ENCODE peak calls at places on chromosomes 1 and 21, in four cellular contexts. B is tibial nerve, H is right lobe of liver, M is transverse colon. D is an unnamed sample.
A peak's percentile ranks its signal among the peaks of the same experiment; 100 is the strongest.

GRCh38 chr1:36322786-36323635 is 434 bp downstream of the EVA1B start:
- DNase-seq in B (peak; percentile 24), H (peak; percentile 57), M (peak; percentile 56), D (peak; percentile 67)

GRCh38 chr1:225745231-225745630 is 32.4 kb upstream of the SRP9 start:
- DNase-seq in B (no peak), H (no peak), M (no peak), D (no peak)

GRCh38 chr1:92298573-92299476 is at the start of the genes GLMN and RPAP2:
- DNase-seq in B (peak; percentile 56), H (peak; percentile 86), M (peak; percentile 84), D (peak; percentile 70)

GRCh38 chr1:10679521-10680220 is 116.8 kb downstream of the CASZ1 start:
- DNase-seq in B (no peak), H (no peak), M (peak; percentile 45), D (peak; percentile 64)

GRCh38 chr1:184553845-184554244 is 167.0 kb downstream of the C1orf21 start:
- DNase-seq in B (no peak), H (no peak), M (no peak), D (no peak)

GRCh38 chr1:58922302-58923089 is 138.6 kb upstream of the JUN start:
- DNase-seq in B (peak; percentile 38), H (peak; percentile 60), M (peak; percentile 90), D (peak; percentile 70)

GRCh38 chr1:32715901-32716311 is 13.3 kb upstream of the SYNC start:
- DNase-seq in B (no peak), H (no peak), M (no peak), D (no peak)

GRCh38 chr1:169576934-169577331 is 9.3 kb downstream of the F5 start:
- DNase-seq in B (no peak), H (no peak), M (no peak), D (no peak)

GRCh38 chr21:16633851-16634521 is 878.9 kb upstream of the CXADR start:
- DNase-seq in B (no peak), H (no peak), M (no peak), D (peak; percentile 53)

GRCh38 chr1:98458514-98459259 is 202.8 kb upstream of the SNX7 start:
- DNase-seq in B (no peak), H (no peak), M (no peak), D (no peak)

GRCh38 chr1:34827341-34827941 is 32.1 kb downstream of the SMIM12 start:
- DNase-seq in B (no peak), H (no peak), M (no peak), D (no peak)

GRCh38 chr1:160116277-160117147 is 953 bp downstream of the ATP1A2 start:
- DNase-seq in B (no peak), H (no peak), M (no peak), D (no peak)

GRCh38 chr1:151837841-151838490 is 1.7 kb downstream of the C2CD4D start:
- DNase-seq in B (no peak), H (no peak), M (no peak), D (no peak)

GRCh38 chr1:151839457-151840409 is at the start of gene C2CD4D:
- DNase-seq in B (peak; percentile 38), H (no peak), M (peak; percentile 87), D (no peak)

GRCh38 chr1:151838491-151839412 is 868 bp downstream of the C2CD4D start:
- DNase-seq in B (no peak), H (no peak), M (no peak), D (no peak)

GRCh38 chr1:151835596-151835995 is 4.0 kb upstream of the RORC start:
- DNase-seq in B (no peak), H (no peak), M (no peak), D (no peak)

GRCh38 chr1:151837197-151837596 is 2.4 kb downstream of the C2CD4D start:
- DNase-seq in B (no peak), H (no peak), M (no peak), D (no peak)
- H3K4me1 ChIP-seq in B (no peaks in the 10 kb centered on the region), H (peaks cover 6% of the 10 kb centered on the region), M (peaks cover 43% of the 10 kb centered on the region), D (no peaks in the 10 kb centered on the region)

GRCh38 chr1:228318823-228319241 is 87.8 kb downstream of the TRIM11 start:
- DNase-seq in B (no peak), H (peak; percentile 36), M (no peak), D (no peak)

GRCh38 chr1:228319352-228320088 is 87.1 kb downstream of the TRIM11 start:
- DNase-seq in B (no peak), H (no peak), M (no peak), D (no peak)

GRCh38 chr1:228321478-228321877 is 85.2 kb downstream of the TRIM11 start:
- DNase-seq in B (no peak), H (no peak), M (no peak), D (no peak)

GRCh38 chr1:228321895-228322294 is 84.7 kb downstream of the TRIM11 start:
- DNase-seq in B (no peak), H (peak; percentile 27), M (no peak), D (peak; percentile 3)

DNA sequence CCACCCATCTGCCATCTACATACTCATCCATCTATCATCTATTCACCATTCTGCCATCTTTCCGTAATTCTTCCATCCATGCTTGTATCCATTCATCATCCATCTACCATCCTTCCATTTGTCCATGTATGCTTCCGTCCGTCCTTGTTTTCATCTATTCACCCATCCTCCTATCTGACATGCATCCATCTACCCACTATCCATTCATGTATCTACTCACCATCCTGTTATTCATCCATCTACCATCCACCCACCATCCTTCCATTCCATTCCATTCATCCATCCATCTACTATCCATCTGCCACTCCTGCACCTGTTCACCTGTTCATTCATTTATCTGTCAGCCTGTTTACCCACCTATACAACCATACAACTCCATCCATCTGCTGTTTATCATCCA is 86.2 kb downstream of the TRIM11 start:
- DNase-seq in B (no peak), H (no peak), M (no peak), D (no peak)
- TF ChIP-seq POLR2A in B (no peak), H (no peak), M (no peak), D (no peak)

DNA sequence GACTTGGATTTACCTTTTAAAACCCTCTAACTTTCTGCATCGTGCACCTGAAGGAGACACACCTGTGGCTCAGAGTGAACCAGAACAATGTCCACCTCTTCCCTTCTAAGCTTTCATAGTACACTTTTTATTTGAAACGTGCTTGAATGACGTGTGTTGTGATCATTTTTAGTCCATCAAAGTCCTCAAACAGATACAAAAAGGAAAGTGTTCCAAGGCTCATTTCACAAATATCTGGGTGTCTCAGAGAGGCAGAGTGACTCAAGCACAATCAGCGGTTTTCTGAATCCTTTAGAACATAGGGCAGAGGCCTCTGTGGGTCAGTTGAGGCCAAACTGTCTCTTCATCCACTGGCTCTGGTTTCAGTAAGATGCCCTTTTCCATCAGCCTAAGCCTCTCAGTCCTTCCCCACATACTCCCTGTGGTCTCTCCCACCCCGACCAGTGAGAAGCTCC is 49.7 kb downstream of the TOMM20 start:
- DNase-seq in B (no peak), H (no peak), M (no peak), D (no peak)
- H3K4me1 ChIP-seq in B (peaks cover 65% of the 10 kb centered on the region), H (peaks cover 13% of the 10 kb centered on the region), M (peaks cover 65% of the 10 kb centered on the region), D (peaks cover 14% of the 10 kb centered on the region)

DNA sequence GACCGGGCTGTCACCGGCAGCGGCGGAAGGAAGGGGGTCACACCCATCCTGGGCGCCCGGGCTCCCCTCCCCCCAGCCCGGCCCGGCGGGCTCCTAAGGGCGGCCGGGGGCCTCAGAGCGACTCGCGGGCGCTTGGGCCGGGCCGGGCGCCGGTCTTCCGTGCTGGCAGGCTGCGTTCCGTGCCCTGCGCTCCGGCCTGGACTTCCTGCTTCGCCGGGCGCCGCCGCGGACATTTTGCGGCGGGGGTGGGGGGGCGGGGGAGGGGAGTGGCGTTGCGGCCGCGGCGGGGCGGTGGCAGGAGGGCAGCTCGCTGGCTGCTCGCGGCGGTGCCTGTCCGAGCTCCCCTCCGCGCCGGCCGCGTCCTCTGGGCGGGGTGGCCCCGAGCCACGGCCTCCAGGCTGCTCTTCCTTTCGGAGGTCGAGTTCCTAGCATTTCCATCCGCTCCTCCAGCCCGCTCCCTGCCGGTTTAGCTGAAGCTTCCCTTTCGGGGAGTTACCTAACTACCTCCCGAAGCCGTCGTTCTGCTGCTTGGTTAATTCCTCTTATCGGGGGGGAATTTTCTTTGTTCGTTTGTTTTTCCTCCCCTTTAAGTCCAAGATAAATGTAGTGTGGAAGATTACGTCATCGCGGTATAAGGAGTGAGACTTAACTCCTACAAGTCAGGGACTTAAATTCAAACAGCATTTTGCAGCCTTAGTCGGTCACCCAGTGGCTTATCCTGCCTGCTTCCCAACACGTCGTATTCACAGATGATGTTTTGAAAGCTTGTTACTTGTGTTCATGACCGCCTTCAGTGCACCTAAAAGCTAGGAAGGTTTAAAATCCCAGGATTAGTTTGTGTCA is 730 bp downstream of the CDC42 start:
- DNase-seq in B (peak; percentile 21), H (peak; percentile 77), M (peak; percentile 65), D (peak; percentile 49)
- TF ChIP-seq POLR2A in B (no peak), H (no peak), M (peak; percentile 33), D (no peak)

DNA sequence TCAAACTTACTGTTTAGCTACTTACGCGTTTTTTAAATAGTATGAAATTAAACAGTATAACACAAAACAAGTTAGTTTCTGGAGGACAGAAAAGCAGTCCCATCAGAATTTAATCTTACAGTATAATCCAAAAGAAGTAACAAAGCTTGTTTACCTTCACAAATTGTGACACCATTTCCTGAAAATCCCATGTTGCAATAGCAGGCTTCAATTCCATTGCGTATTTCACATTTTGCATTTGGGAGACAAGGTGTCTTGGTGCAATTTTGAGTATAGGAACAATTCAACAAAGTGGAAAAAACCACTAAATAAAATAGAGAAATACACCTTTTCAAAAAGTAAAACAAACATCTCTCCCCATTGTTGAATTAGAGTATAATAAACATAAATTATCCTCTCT is 1.6 kb downstream of the ADGRL4 start:
- DNase-seq in B (no peak), H (no peak), M (no peak), D (no peak)
- H3K4me1 ChIP-seq in B (no peaks in the 10 kb centered on the region), H (no peaks in the 10 kb centered on the region), M (no peaks in the 10 kb centered on the region), D (no peaks in the 10 kb centered on the region)

GRCh38 chr1:24934300-24935195 is 4.5 kb upstream of the RUNX3 start:
- DNase-seq in B (no peak), H (no peak), M (no peak), D (no peak)

GRCh38 chr1:24932284-24932683 is 2.2 kb upstream of the RUNX3 start:
- DNase-seq in B (no peak), H (no peak), M (peak; percentile 64), D (no peak)

GRCh38 chr1:24932725-24933294 is 2.7 kb upstream of the RUNX3 start:
- DNase-seq in B (no peak), H (no peak), M (no peak), D (no peak)

GRCh38 chr1:24935196-24935526 is 5.1 kb upstream of the RUNX3 start:
- DNase-seq in B (no peak), H (no peak), M (no peak), D (no peak)

GRCh38 chr1:24933468-24933867 is 3.4 kb upstream of the RUNX3 start:
- DNase-seq in B (no peak), H (no peak), M (no peak), D (no peak)
- TF ChIP-seq POLR2A in B (no peak), H (no peak), M (no peak), D (no peak)

GRCh38 chr21:39313457-39314154 is at the start of gene BRWD1:
- DNase-seq in B (peak; percentile 63), H (peak; percentile 82), M (peak; percentile 80), D (peak; percentile 77)
- H3K4me1 ChIP-seq in B (peaks cover 10% of the 10 kb centered on the region), H (no peaks in the 10 kb centered on the region), M (peaks cover 20% of the 10 kb centered on the region), D (no peaks in the 10 kb centered on the region)

GRCh38 chr1:198933506-198933905 is 294.7 kb downstream of the PTPRC start:
- DNase-seq in B (no peak), H (no peak), M (no peak), D (no peak)

GRCh38 chr1:198929961-198930599 is 291.2 kb downstream of the PTPRC start:
- DNase-seq in B (no peak), H (no peak), M (no peak), D (no peak)

GRCh38 chr1:198934414-198934813 is 295.6 kb downstream of the PTPRC start:
- DNase-seq in B (no peak), H (no peak), M (no peak), D (no peak)

GRCh38 chr1:198934901-198935301 is 296.1 kb downstream of the PTPRC start:
- DNase-seq in B (no peak), H (no peak), M (no peak), D (no peak)

GRCh38 chr1:198932351-198932991 is 293.6 kb downstream of the PTPRC start:
- DNase-seq in B (no peak), H (no peak), M (no peak), D (no peak)
- TF ChIP-seq POLR2A in B (no peak), H (no peak), M (no peak), D (no peak)